ENCODE peak calls at places on chromosomes 13 and 19, in six cellular contexts. One of them, this sample, is unnamed.

GRCh38 chr19:40687525-40688016 is 2.9 kb downstream of the NUMBL start:
- DNase-seq in progenitor cell of endocrine pancreas: no peak
- DNase-seq in AML-193: no peak
- DNase-seq in mesendoderm: no peak
- DNase-seq in Daoy: no peak
- DNase-seq in glutamatergic neuron: no peak
- DNase-seq in this sample: no peak

GRCh38 chr19:8831373-8831772 is 731 bp downstream of the ZNF558 start:
- DNase-seq in mesendoderm: no peak
- DNase-seq in AML-193: no peak
- DNase-seq in glutamatergic neuron: no peak
- DNase-seq in progenitor cell of endocrine pancreas: no peak
- DNase-seq in Daoy: no peak
- DNase-seq in this sample: no peak

GRCh38 chr13:110217811-110218210 is 89.1 kb downstream of the COL4A1 start:
- DNase-seq in progenitor cell of endocrine pancreas: no peak
- DNase-seq in mesendoderm: no peak
- DNase-seq in glutamatergic neuron: no peak
- DNase-seq in AML-193: no peak
- DNase-seq in Daoy: no peak
- DNase-seq in this sample: no peak

GRCh38 chr19:49132974-49133609 is 13.7 kb downstream of the PPFIA3 start:
- DNase-seq in Daoy: no peak
- DNase-seq in glutamatergic neuron: no peak
- DNase-seq in mesendoderm: peak
- DNase-seq in progenitor cell of endocrine pancreas: no peak
- DNase-seq in AML-193: no peak
- DNase-seq in this sample: no peak

GRCh38 chr19:811007-811434 is 10.7 kb downstream of the PLPPR3 start:
- DNase-seq in AML-193: no peak
- DNase-seq in glutamatergic neuron: no peak
- DNase-seq in progenitor cell of endocrine pancreas: no peak
- DNase-seq in Daoy: no peak
- DNase-seq in mesendoderm: no peak
- DNase-seq in this sample: no peak

GRCh38 chr19:18390075-18390909 is 4.3 kb downstream of the GDF15 start:
- DNase-seq in glutamatergic neuron: no peak
- DNase-seq in Daoy: no peak
- DNase-seq in AML-193: no peak
- DNase-seq in mesendoderm: no peak
- DNase-seq in progenitor cell of endocrine pancreas: no peak
- DNase-seq in this sample: no peak

GRCh38 chr13:23743269-23743668 is 145.9 kb downstream of the MIPEP start:
- DNase-seq in progenitor cell of endocrine pancreas: no peak
- DNase-seq in Daoy: no peak
- DNase-seq in AML-193: no peak
- DNase-seq in glutamatergic neuron: no peak
- DNase-seq in mesendoderm: no peak
- DNase-seq in this sample: no peak

GRCh38 chr13:46909037-46909436 is 12.2 kb upstream of the HTR2A start:
- DNase-seq in glutamatergic neuron: no peak
- DNase-seq in Daoy: no peak
- DNase-seq in progenitor cell of endocrine pancreas: no peak
- DNase-seq in mesendoderm: no peak
- DNase-seq in AML-193: no peak
- DNase-seq in this sample: no peak

GRCh38 chr13:36862002-36862706 is 43.1 kb downstream of the RFXAP start:
- DNase-seq in Daoy: no peak
- DNase-seq in mesendoderm: peak
- DNase-seq in AML-193: no peak
- DNase-seq in progenitor cell of endocrine pancreas: no peak
- DNase-seq in glutamatergic neuron: no peak
- DNase-seq in this sample: no peak

GRCh38 chr19:16051254-16052025 is 24.9 kb upstream of the TPM4 start:
- DNase-seq in glutamatergic neuron: no peak
- DNase-seq in Daoy: no peak
- DNase-seq in AML-193: no peak
- DNase-seq in mesendoderm: no peak
- DNase-seq in progenitor cell of endocrine pancreas: no peak
- DNase-seq in this sample: no peak

GRCh38 chr19:49231804-49232203 is 74.2 kb downstream of the TRPM4 start:
- DNase-seq in mesendoderm: no peak
- DNase-seq in progenitor cell of endocrine pancreas: no peak
- DNase-seq in glutamatergic neuron: no peak
- DNase-seq in Daoy: no peak
- DNase-seq in AML-193: no peak
- DNase-seq in this sample: no peak

GRCh38 chr13:21310220-21310619 is 133.8 kb downstream of the MRPL57 start:
- DNase-seq in Daoy: peak
- DNase-seq in glutamatergic neuron: no peak
- DNase-seq in AML-193: no peak
- DNase-seq in mesendoderm: no peak
- DNase-seq in progenitor cell of endocrine pancreas: no peak
- DNase-seq in this sample: no peak

GRCh38 chr19:834216-834615 is 6.6 kb downstream of the AZU1 start:
- DNase-seq in Daoy: no peak
- DNase-seq in mesendoderm: no peak
- DNase-seq in progenitor cell of endocrine pancreas: no peak
- DNase-seq in AML-193: no peak
- DNase-seq in glutamatergic neuron: no peak
- DNase-seq in this sample: no peak

GRCh38 chr13:50610238-50610637 is 233.3 kb downstream of the DLEU7 start:
- DNase-seq in progenitor cell of endocrine pancreas: no peak
- DNase-seq in mesendoderm: peak
- DNase-seq in AML-193: no peak
- DNase-seq in Daoy: no peak
- DNase-seq in glutamatergic neuron: no peak
- DNase-seq in this sample: no peak

GRCh38 chr13:23828866-23829265 is 60.3 kb downstream of the MIPEP start:
- DNase-seq in mesendoderm: no peak
- DNase-seq in glutamatergic neuron: no peak
- DNase-seq in AML-193: no peak
- DNase-seq in Daoy: peak
- DNase-seq in progenitor cell of endocrine pancreas: no peak
- DNase-seq in this sample: no peak

GRCh38 chr13:31756346-31756745 is 17.0 kb downstream of the RXFP2 start:
- DNase-seq in progenitor cell of endocrine pancreas: no peak
- DNase-seq in glutamatergic neuron: no peak
- DNase-seq in AML-193: no peak
- DNase-seq in Daoy: peak
- DNase-seq in mesendoderm: no peak
- DNase-seq in this sample: no peak

GRCh38 chr19:15683411-15683810 is 10.5 kb downstream of the CYP4F12 start:
- DNase-seq in Daoy: no peak
- DNase-seq in AML-193: no peak
- DNase-seq in glutamatergic neuron: no peak
- DNase-seq in mesendoderm: no peak
- DNase-seq in progenitor cell of endocrine pancreas: no peak
- DNase-seq in this sample: no peak

GRCh38 chr13:39461685-39462266 is 141.2 kb downstream of the LHFPL6 start:
- DNase-seq in Daoy: no peak
- DNase-seq in AML-193: no peak
- DNase-seq in glutamatergic neuron: no peak
- DNase-seq in mesendoderm: peak
- DNase-seq in progenitor cell of endocrine pancreas: no peak
- DNase-seq in this sample: no peak

GRCh38 chr19:49689133-49690072 is at the start of gene ADM5:
- DNase-seq in glutamatergic neuron: peak
- DNase-seq in AML-193: no peak
- DNase-seq in Daoy: peak
- DNase-seq in mesendoderm: peak
- DNase-seq in progenitor cell of endocrine pancreas: peak
- DNase-seq in this sample: no peak

GRCh38 chr13:38421590-38422560 is 72.2 kb downstream of the UFM1 start:
- DNase-seq in mesendoderm: no peak
- DNase-seq in glutamatergic neuron: no peak
- DNase-seq in Daoy: no peak
- DNase-seq in progenitor cell of endocrine pancreas: no peak
- DNase-seq in AML-193: no peak
- DNase-seq in this sample: no peak

GRCh38 chr13:103926118-103926517 is 859.9 kb upstream of the SLC10A2 start:
- DNase-seq in AML-193: no peak
- DNase-seq in Daoy: no peak
- DNase-seq in glutamatergic neuron: no peak
- DNase-seq in progenitor cell of endocrine pancreas: no peak
- DNase-seq in mesendoderm: peak
- DNase-seq in this sample: no peak

GRCh38 chr19:29170554-29170953 is 42.4 kb downstream of the UQCRFS1 start:
- DNase-seq in AML-193: no peak
- DNase-seq in Daoy: no peak
- DNase-seq in progenitor cell of endocrine pancreas: no peak
- DNase-seq in glutamatergic neuron: no peak
- DNase-seq in mesendoderm: no peak
- DNase-seq in this sample: no peak

GRCh38 chr19:30669329-30670010 is 297.3 kb downstream of the ZNF536 start:
- DNase-seq in Daoy: peak
- DNase-seq in progenitor cell of endocrine pancreas: peak
- DNase-seq in mesendoderm: peak
- DNase-seq in glutamatergic neuron: peak
- DNase-seq in AML-193: no peak
- DNase-seq in this sample: peak

GRCh38 chr13:106867249-106867648 is 299.3 kb upstream of the ARGLU1 start:
- DNase-seq in progenitor cell of endocrine pancreas: no peak
- DNase-seq in mesendoderm: no peak
- DNase-seq in Daoy: peak
- DNase-seq in AML-193: no peak
- DNase-seq in glutamatergic neuron: no peak
- DNase-seq in this sample: no peak

GRCh38 chr13:70042193-70042592 is 65.4 kb upstream of the ATXN8OS start:
- DNase-seq in glutamatergic neuron: no peak
- DNase-seq in mesendoderm: no peak
- DNase-seq in Daoy: no peak
- DNase-seq in progenitor cell of endocrine pancreas: no peak
- DNase-seq in AML-193: no peak
- DNase-seq in this sample: no peak

GRCh38 chr19:40410030-40410389 is 3.2 kb downstream of the PRX start:
- DNase-seq in mesendoderm: no peak
- DNase-seq in progenitor cell of endocrine pancreas: no peak
- DNase-seq in Daoy: no peak
- DNase-seq in AML-193: no peak
- DNase-seq in glutamatergic neuron: no peak
- DNase-seq in this sample: no peak

GRCh38 chr19:40726279-40726678 is 9.4 kb downstream of the ITPKC start:
- DNase-seq in Daoy: no peak
- DNase-seq in progenitor cell of endocrine pancreas: no peak
- DNase-seq in mesendoderm: no peak
- DNase-seq in AML-193: no peak
- DNase-seq in glutamatergic neuron: no peak
- DNase-seq in this sample: no peak

GRCh38 chr13:22210134-22210930 is 539.5 kb downstream of the FGF9 start:
- DNase-seq in AML-193: no peak
- DNase-seq in mesendoderm: peak
- DNase-seq in glutamatergic neuron: no peak
- DNase-seq in Daoy: no peak
- DNase-seq in progenitor cell of endocrine pancreas: no peak
- DNase-seq in this sample: no peak

GRCh38 chr19:27752530-27753184 is 1460.3 kb downstream of the UQCRFS1 start:
- DNase-seq in glutamatergic neuron: no peak
- DNase-seq in AML-193: no peak
- DNase-seq in mesendoderm: no peak
- DNase-seq in Daoy: no peak
- DNase-seq in progenitor cell of endocrine pancreas: no peak
- DNase-seq in this sample: peak